ENCODE peak calls at places on chromosomes 6 and 20, in five cellular contexts. V is mesendoderm, K is endothelial cell, B is GM13977, I is nucleus accumbens. X is an unnamed sample.

GRCh38 chr6:33983109-33983475 is 162.8 kb downstream of the GRM4 start:
- DNase-seq in V (no peak), K (no peak), B (no peak), I (no peak), X (no peak)

GRCh38 chr20:48937674-48938073 is 16.2 kb downstream of the ARFGEF2 start:
- DNase-seq in V (no peak), K (no peak), B (no peak), I (no peak), X (no peak)

GRCh38 chr6:169172946-169173345 is 80.7 kb downstream of the THBS2 start:
- DNase-seq in V (no peak), K (no peak), B (no peak), I (no peak), X (no peak)

GRCh38 chr6:13787146-13787545 is 27.2 kb downstream of the MCUR1 start:
- DNase-seq in V (no peak), K (no peak), B (no peak), I (no peak), X (no peak)

GRCh38 chr6:125114248-125114858 is 39.2 kb upstream of the TPD52L1 start:
- DNase-seq in V (peak), K (peak), B (peak), I (no peak), X (peak)

GRCh38 chr6:37838209-37838921 is 18.8 kb downstream of the ZFAND3 start:
- DNase-seq in V (no peak), K (no peak), B (no peak), I (no peak), X (no peak)

GRCh38 chr6:124131779-124132178 is 328.1 kb downstream of the NKAIN2 start:
- DNase-seq in V (peak), K (no peak), B (no peak), I (no peak), X (no peak)

GRCh38 chr6:31614075-31614619 is 887 bp upstream of the AIF1 start:
- DNase-seq in V (no peak), K (no peak), B (peak), I (no peak), X (peak)

GRCh38 chr6:14681699-14682487 is 564.0 kb upstream of the JARID2 start:
- DNase-seq in V (no peak), K (no peak), B (no peak), I (no peak), X (no peak)

GRCh38 chr6:3733321-3733925 is 18.1 kb downstream of the PXDC1 start:
- DNase-seq in V (no peak), K (no peak), B (no peak), I (no peak), X (no peak)

GRCh38 chr6:4346659-4347333 is 211.4 kb upstream of the ECI2 start:
- DNase-seq in V (peak), K (no peak), B (no peak), I (no peak), X (no peak)